ENCODE peak calls at places on chromosomes 6 and 20, in nine cellular contexts. C is EH; O is activated CD4-positive, alpha-beta T cell treated with anti-CD3 and anti-CD28 coated beads, Interleukin-2, amount 50 U/mL, for 1 hour; B is DMS153; U is hippocampal formation; H is globus pallidus; G is EL; W is neural progenitor cell; K is lung. L is an unnamed sample.

GRCh38 chr6:64547594-64548268 is 912.1 kb downstream of the PHF3 start:
- DNase-seq in G (no peak), C (no peak), O (no peak), K (no peak), B (no peak), U (no peak), W (no peak), H (no peak), L (no peak)

GRCh38 chr6:117781550-117781949 is 106.3 kb downstream of the NUS1 start:
- DNase-seq in G (no peak), B (no peak), C (no peak), W (no peak), U (no peak), H (no peak), O (no peak), K (no peak), L (no peak)

GRCh38 chr6:27742833-27743573 is 169.2 kb downstream of the OR2B2 start:
- DNase-seq in W (peak), G (no peak), O (no peak), C (no peak), B (no peak), H (no peak), U (no peak), K (no peak), L (no peak)

GRCh38 chr20:59938221-59938620 is 1.9 kb downstream of the PPP1R3D start:
- DNase-seq in W (no peak), C (peak), G (peak), U (no peak), K (no peak), O (no peak), B (no peak), H (no peak), L (no peak)

GRCh38 chr6:151317206-151317994 is 74.0 kb downstream of the ZBTB2 start:
- DNase-seq in C (peak), W (no peak), H (no peak), B (no peak), U (no peak), K (no peak), O (no peak), G (peak), L (no peak)

GRCh38 chr6:155001482-155001881 is 6.4 kb downstream of the TIAM2 start:
- DNase-seq in H (no peak), O (no peak), W (no peak), B (no peak), C (peak), U (no peak), G (no peak), K (no peak), L (no peak)

GRCh38 chr6:15661815-15662245 is 998 bp downstream of the DTNBP1 start:
- DNase-seq in O (no peak), U (no peak), W (no peak), K (no peak), G (no peak), H (no peak), B (peak), C (peak), L (no peak)

GRCh38 chr6:158730175-158730907 is 80.5 kb downstream of the SYTL3 start:
- DNase-seq in O (no peak), G (no peak), U (no peak), K (no peak), B (no peak), C (no peak), W (peak), H (no peak), L (no peak)

GRCh38 chr20:33408716-33409654 is 7.7 kb upstream of the CDK5RAP1 start:
- DNase-seq in W (no peak), H (no peak), C (no peak), O (no peak), G (no peak), B (no peak), K (no peak), U (no peak), L (no peak)

GRCh38 chr6:132937466-132937906 is 123.1 kb downstream of the RPS12 start:
- DNase-seq in W (peak), B (peak), C (peak), O (no peak), U (no peak), K (peak), G (peak), H (peak), L (peak)

GRCh38 chr6:145544031-145544430 is 191.3 kb downstream of the EPM2A start:
- DNase-seq in G (peak), W (peak), O (no peak), U (no peak), K (no peak), C (peak), B (no peak), H (no peak), L (no peak)

GRCh38 chr6:11263185-11263817 is 30.8 kb upstream of the NEDD9 start:
- DNase-seq in W (peak), C (peak), O (no peak), H (no peak), K (peak), U (no peak), G (peak), B (no peak), L (no peak)

GRCh38 chr6:39190545-39191235 is 38.6 kb downstream of the KCNK5 start:
- DNase-seq in H (no peak), C (no peak), U (no peak), K (no peak), B (no peak), G (no peak), O (no peak), W (no peak), L (no peak)

GRCh38 chr20:63264519-63264918 is 8.1 kb upstream of the ARFGAP1 start:
- DNase-seq in W (no peak), H (no peak), C (no peak), B (no peak), U (no peak), O (no peak), K (no peak), G (no peak), L (no peak)

GRCh38 chr6:147468634-147469033 is 39.9 kb upstream of the SAMD5 start:
- DNase-seq in O (no peak), G (no peak), C (no peak), U (no peak), H (no peak), K (no peak), B (no peak), W (peak), L (no peak)

GRCh38 chr6:92777146-92777740 is 642.1 kb downstream of the EPHA7 start:
- DNase-seq in B (peak), W (peak), C (no peak), K (no peak), G (no peak), U (no peak), H (peak), O (no peak), L (peak)